ENCODE peak calls at places on chromosomes 1 and 21, in four cellular contexts. W, R, L and E are unnamed samples.
A peak's percentile ranks its signal among the peaks of the same experiment; 100 is the strongest.

GRCh38 chr1:227725036-227725435 is 10.1 kb downstream of the JMJD4 start:
- DNase-seq in W (no peak), R (no peak), L (no peak), E (no peak)

GRCh38 chr1:172108494-172108893 is 267.2 kb downstream of the DNM3 start:
- DNase-seq in W (no peak), R (no peak), L (no peak), E (no peak)

GRCh38 chr1:21468597-21468996 is 28.7 kb downstream of the NBPF3 start:
- DNase-seq in W (no peak), R (peak; percentile 35), L (peak; percentile 19), E (no peak)

GRCh38 chr1:228045405-228045804 is 37.1 kb upstream of the ARF1 start:
- DNase-seq in W (no peak), R (no peak), L (no peak), E (no peak)

GRCh38 chr21:33268736-33269441 is 2.7 kb downstream of the IL10RB start:
- DNase-seq in W (no peak), R (no peak), L (peak; percentile 97), E (peak; percentile 81)

GRCh38 chr1:180415985-180416633 is 86.3 kb downstream of the ACBD6 start:
- DNase-seq in W (no peak), R (no peak), L (peak; percentile 67), E (peak; percentile 7)

GRCh38 chr1:222926566-222926965 is 111.7 kb downstream of the DISP1 start:
- DNase-seq in W (no peak), R (no peak), L (no peak), E (no peak)

GRCh38 chr1:47808612-47809011 is 188.6 kb downstream of the TRABD2B start:
- DNase-seq in W (no peak), R (no peak), L (no peak), E (no peak)

DNA sequence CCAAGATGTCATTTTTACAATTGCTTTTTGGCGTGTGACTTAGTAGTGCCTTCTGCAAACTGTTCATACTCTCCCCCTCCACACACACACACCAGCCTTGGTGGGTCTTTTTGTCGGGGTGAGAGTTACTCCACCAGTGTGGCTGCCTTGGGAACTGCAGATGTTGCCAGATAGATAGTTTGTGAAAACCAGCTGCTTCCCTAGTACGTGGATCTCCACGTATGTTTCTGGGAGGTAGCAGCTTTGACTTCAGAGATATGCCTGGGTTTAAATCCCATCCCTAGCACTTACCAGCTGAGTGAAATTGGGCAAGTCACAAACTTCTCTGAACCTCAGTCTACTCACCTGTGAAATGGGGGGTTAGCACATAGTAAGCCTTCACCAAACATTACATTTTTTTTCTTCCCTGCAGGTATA is 78.0 kb downstream of the MAN1C1 start:
- DNase-seq in W (no peak), R (no peak), L (no peak), E (no peak)
- TF ChIP-seq CTCF in W (no peak), R (no peak), L (no peak), E (no peak)

GRCh38 chr1:46527474-46528296 is 23.8 kb downstream of the KNCN start:
- DNase-seq in W (peak; percentile 80), R (peak; percentile 86), L (peak; percentile 62), E (peak; percentile 40)

GRCh38 chr1:46530311-46530710 is 21.1 kb downstream of the KNCN start:
- DNase-seq in W (no peak), R (no peak), L (no peak), E (no peak)

GRCh38 chr1:46526689-46527291 is 24.7 kb downstream of the KNCN start:
- DNase-seq in W (no peak), R (peak; percentile 44), L (no peak), E (no peak)

GRCh38 chr1:46529031-46529630 is 22.3 kb downstream of the KNCN start:
- DNase-seq in W (no peak), R (no peak), L (no peak), E (no peak)

DNA sequence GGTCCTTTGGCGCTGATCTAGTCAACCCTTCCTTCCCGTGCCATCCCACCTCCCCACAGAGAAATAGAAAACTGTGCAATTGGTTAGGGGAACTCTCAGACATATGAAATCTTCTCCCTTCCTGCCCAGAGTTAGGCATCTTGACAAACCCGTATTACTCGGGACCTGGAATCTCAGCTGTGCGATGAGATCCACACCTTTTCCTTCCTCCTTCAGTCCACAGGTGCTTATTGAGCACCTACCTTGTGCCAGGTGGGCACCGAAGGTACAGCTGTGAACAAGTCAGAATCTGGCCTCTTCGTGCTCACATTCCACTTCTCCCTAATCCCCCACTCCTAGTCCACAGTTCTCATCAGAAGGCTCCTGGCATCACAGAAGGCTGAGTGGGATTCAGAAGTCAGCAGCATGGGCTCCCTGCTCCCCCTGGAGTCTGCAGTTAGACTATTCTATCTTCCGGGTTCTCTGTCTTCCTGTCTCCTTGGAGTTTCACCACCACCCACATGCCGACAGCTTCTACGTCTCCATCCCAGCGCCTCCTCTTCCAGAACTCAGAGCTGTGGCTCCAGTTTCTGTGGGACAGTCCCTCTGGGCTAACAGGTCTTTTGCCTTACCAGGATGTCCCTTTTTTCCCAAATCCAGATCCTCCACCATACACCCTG is 23.0 kb downstream of the KNCN start:
- DNase-seq in W (no peak), R (no peak), L (no peak), E (no peak)
- TF ChIP-seq CTCF in W (no peak), R (no peak), L (no peak), E (no peak)

DNA sequence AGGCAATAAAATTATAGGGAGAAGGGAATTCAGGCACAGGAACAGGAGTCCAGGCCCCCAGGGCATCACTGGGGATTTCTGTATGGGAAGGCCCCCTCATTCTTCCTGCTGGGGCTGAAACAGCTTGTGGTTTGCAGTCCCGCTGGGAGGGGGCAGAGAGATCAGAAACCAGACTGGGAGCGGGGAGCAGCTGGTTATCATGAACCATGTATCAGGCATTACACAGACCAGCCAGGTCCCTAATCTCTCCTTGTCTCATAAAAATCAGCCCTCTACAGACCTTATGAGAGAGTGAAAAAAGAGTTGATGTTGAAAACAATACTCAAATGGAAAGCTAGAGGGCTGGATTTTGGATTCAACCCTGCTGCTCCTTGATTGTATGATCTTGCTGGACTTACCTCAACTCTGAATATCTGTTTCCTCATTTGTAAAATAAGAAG is 93.4 kb upstream of the F3 start:
- DNase-seq in W (no peak), R (no peak), L (no peak), E (no peak)
- TF ChIP-seq CTCF in W (no peak), R (no peak), L (no peak), E (no peak)

GRCh38 chr1:205066221-205066818 is 17.9 kb downstream of the TMEM81 start:
- DNase-seq in W (no peak), R (no peak), L (no peak), E (no peak)
- TF ChIP-seq CTCF in W (no peak), R (no peak), L (no peak), E (no peak)

GRCh38 chr1:117674521-117675400 is 68.9 kb downstream of the TENT5C start:
- DNase-seq in W (no peak), R (no peak), L (peak; percentile 68), E (no peak)
- TF ChIP-seq CTCF in W (no peak), R (no peak), L (peak; percentile 58), E (peak; percentile 82)

GRCh38 chr21:25639167-25639921 is at the start of gene JAM2:
- DNase-seq in W (peak; percentile 59), R (peak; percentile 73), L (peak; percentile 46), E (peak; percentile 78)
- TF ChIP-seq CTCF in W (peak; percentile 40), R (no peak), L (peak; percentile 35), E (peak; percentile 73)

GRCh38 chr1:109823543-109824348 is 60.0 kb upstream of the EPS8L3 start:
- DNase-seq in W (no peak), R (peak; percentile 35), L (no peak), E (no peak)
- TF ChIP-seq CTCF in W (no peak), R (no peak), L (no peak), E (no peak)

DNA sequence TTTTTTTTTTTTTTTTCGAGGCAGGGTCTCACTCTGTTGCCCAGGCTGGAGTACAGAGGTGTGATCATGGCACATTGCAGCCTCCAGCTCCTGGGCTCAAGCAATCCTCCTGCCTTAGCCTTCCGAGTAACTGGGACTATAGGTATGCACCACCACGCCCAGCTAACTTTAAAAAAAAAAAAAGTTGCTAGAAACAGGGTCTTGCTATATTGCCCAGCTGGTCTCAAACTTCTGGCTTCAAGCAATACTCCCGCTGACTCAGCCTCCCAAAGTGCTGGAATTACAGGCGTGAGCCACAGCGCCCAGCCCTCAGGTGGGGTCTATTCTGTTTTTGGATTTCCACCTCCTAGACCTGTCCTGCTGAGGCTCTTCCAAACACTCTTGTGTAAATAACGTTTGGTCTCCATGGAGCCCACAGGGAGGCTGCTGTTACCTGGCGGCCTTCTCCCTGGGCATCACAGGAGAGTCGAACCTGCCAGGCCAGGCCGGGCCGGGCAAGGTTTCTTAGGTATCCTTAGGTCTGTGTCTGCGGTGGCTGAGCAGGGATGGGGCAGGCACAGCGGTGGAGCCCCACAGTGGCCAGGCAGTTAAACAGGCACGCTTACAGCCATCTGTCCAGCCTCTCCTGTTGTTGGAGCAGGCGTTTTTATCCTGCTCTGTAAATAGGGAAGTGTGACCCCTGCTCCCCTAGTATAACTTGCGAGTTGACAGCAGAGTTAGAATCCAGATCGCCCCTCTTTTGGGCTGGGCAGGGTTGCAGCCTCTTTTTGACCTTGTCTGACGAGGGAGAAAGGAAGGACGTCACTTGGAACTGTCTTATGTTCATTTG is 18.8 kb downstream of the PLEKHM2 start:
- DNase-seq in W (no peak), R (no peak), L (no peak), E (no peak)
- TF ChIP-seq CTCF in W (no peak), R (no peak), L (no peak), E (no peak)